ENCODE peak calls at places on chromosomes 1 and 21, in eight cellular contexts. D, R, U, T, F, G, M and I are unnamed samples.

GRCh38 chr1:153396461-153396860 is 5.6 kb upstream of the S100A8 start:
- DNase-seq in T (no peak), F (no peak), R (no peak), G (no peak), U (no peak), M (no peak), D (peak), I (no peak)

GRCh38 chr1:84271452-84272273 is 29.8 kb upstream of the SAMD13 start:
- DNase-seq in R (peak), F (no peak), T (no peak), G (peak), M (no peak), D (no peak), U (no peak), I (no peak)

GRCh38 chr1:23930861-23931471 is 17.8 kb upstream of the CNR2 start:
- DNase-seq in D (peak), M (no peak), T (no peak), F (no peak), G (no peak), U (no peak), R (no peak), I (no peak)

GRCh38 chr1:116020668-116021272 is 44.5 kb downstream of the SLC22A15 start:
- DNase-seq in D (peak), T (peak), M (no peak), G (peak), F (no peak), R (peak), U (peak), I (peak)

GRCh38 chr1:59367269-59368006 is 70.5 kb downstream of the FGGY start:
- DNase-seq in G (no peak), F (no peak), U (peak), T (peak), M (peak), D (peak), R (peak), I (no peak)

GRCh38 chr21:46181953-46182547 is 2.2 kb downstream of the SPATC1L start:
- DNase-seq in T (no peak), R (peak), G (no peak), F (no peak), U (no peak), D (peak), M (no peak), I (no peak)

GRCh38 chr21:31159808-31160207 is 121.5 kb upstream of the KRTAP19-8 start:
- DNase-seq in U (no peak), G (no peak), R (no peak), T (no peak), M (no peak), F (no peak), D (no peak), I (no peak)

GRCh38 chr1:183913556-183913955 is 108.6 kb downstream of the RGL1 start:
- DNase-seq in R (no peak), D (no peak), M (no peak), F (no peak), G (no peak), T (no peak), U (no peak), I (no peak)

GRCh38 chr1:224408294-224408590 is 26.4 kb downstream of the WDR26 start:
- DNase-seq in R (no peak), T (no peak), M (no peak), G (no peak), F (no peak), U (no peak), D (no peak), I (no peak)

GRCh38 chr1:54800899-54801759 is at the start of gene TTC22:
- DNase-seq in D (peak), G (no peak), U (no peak), R (peak), M (no peak), F (peak), T (no peak), I (no peak)

GRCh38 chr1:63691672-63692425 is 82.0 kb upstream of the ROR1 start:
- DNase-seq in T (peak), F (no peak), G (peak), R (peak), U (no peak), D (no peak), M (peak), I (peak)

GRCh38 chr1:200971955-200972711 is 51.4 kb downstream of the KIF21B start:
- DNase-seq in D (peak), U (peak), F (no peak), M (peak), R (peak), T (peak), G (peak), I (peak)

GRCh38 chr1:34790985-34791384 is 1.8 kb upstream of the GJA4 start:
- DNase-seq in U (peak), F (no peak), T (peak), D (peak), M (peak), G (no peak), R (no peak), I (no peak)

GRCh38 chr21:45590246-45590725 is 48.0 kb upstream of the SLC19A1 start:
- DNase-seq in M (peak), G (no peak), U (peak), R (peak), F (peak), D (peak), T (peak), I (peak)

GRCh38 chr1:245156041-245156735 is 1.4 kb downstream of the KIF26B start:
- DNase-seq in D (peak), T (peak), R (peak), G (peak), F (peak), M (no peak), U (peak), I (peak)

GRCh38 chr1:26283871-26284596 is 4.1 kb downstream of the SH3BGRL3 start:
- DNase-seq in D (no peak), F (no peak), R (no peak), U (no peak), M (no peak), G (no peak), T (no peak), I (no peak)

GRCh38 chr1:101237229-101237837 is 514 bp downstream of the S1PR1 start:
- DNase-seq in M (peak), T (no peak), F (no peak), D (no peak), G (peak), U (no peak), R (no peak), I (no peak)

GRCh38 chr1:235902638-235903542 is 36.2 kb upstream of the LYST start:
- DNase-seq in U (no peak), T (no peak), D (no peak), M (peak), G (no peak), R (peak), F (no peak), I (no peak)

GRCh38 chr21:27275294-27275927 is 308.5 kb upstream of the ADAMTS5 start:
- DNase-seq in F (no peak), T (no peak), G (no peak), D (no peak), M (no peak), U (no peak), R (no peak), I (no peak)

GRCh38 chr1:214318356-214318755 is 37.4 kb downstream of the SMYD2 start:
- DNase-seq in D (peak), U (no peak), M (no peak), R (no peak), F (no peak), G (no peak), T (no peak), I (no peak)

GRCh38 chr21:35603471-35603870 is 456.9 kb downstream of the SETD4 start:
- DNase-seq in T (no peak), R (no peak), D (no peak), F (no peak), G (peak), M (no peak), U (no peak), I (no peak)